ENCODE peak calls at places on chromosome 2, in five cellular contexts. R, C, P, F and N are unnamed samples.
A peak's percentile ranks its signal among the peaks of the same experiment; 100 is the strongest.

GRCh38 chr2:203718087-203718486 is 11.6 kb downstream of the CD28 start:
- DNase-seq in R (no peak), C (peak; percentile 36), P (no peak), F (no peak), N (no peak)

GRCh38 chr2:74536166-74536950 is 6.6 kb downstream of the HTRA2 start:
- DNase-seq in P (no peak), F (no peak), C (no peak), R (no peak), N (no peak)

GRCh38 chr2:218756599-218757377 is 25.2 kb upstream of the CYP27A1 start:
- DNase-seq in C (no peak), R (no peak), P (no peak), F (no peak), N (no peak)

GRCh38 chr2:109604597-109604996 is 9.2 kb downstream of the SEPTIN10 start:
- DNase-seq in R (peak; percentile 87), C (no peak), P (no peak), F (no peak), N (peak; percentile 53)

GRCh38 chr2:217045725-217046475 is 186.0 kb upstream of the TNP1 start:
- DNase-seq in R (no peak), C (no peak), F (no peak), P (no peak), N (no peak)

GRCh38 chr2:20665261-20666113 is 1.5 kb upstream of the GDF7 start:
- DNase-seq in F (no peak), C (no peak), P (peak; percentile 67), R (no peak), N (no peak)

GRCh38 chr2:75915851-75916634 is 205.3 kb upstream of the GCFC2 start:
- DNase-seq in F (no peak), C (no peak), R (no peak), P (no peak), N (no peak)

GRCh38 chr2:187233811-187234210 is 214.2 kb downstream of the CALCRL start:
- DNase-seq in R (no peak), F (no peak), C (no peak), P (no peak), N (no peak)

GRCh38 chr2:105487142-105488069 is 88.6 kb upstream of the FHL2 start:
- DNase-seq in C (no peak), F (no peak), P (no peak), R (no peak), N (no peak)

GRCh38 chr2:132465917-132466316 is 49.3 kb downstream of the GPR39 start:
- DNase-seq in P (no peak), C (no peak), R (no peak), F (no peak), N (no peak)

GRCh38 chr2:186984966-186985365 is 136.0 kb upstream of the ZSWIM2 start:
- DNase-seq in F (no peak), C (no peak), R (no peak), P (no peak), N (no peak)

GRCh38 chr2:209253544-209253943 is 170.3 kb upstream of the MAP2 start:
- DNase-seq in R (no peak), P (no peak), F (no peak), C (no peak), N (no peak)

GRCh38 chr2:152432206-152432653 is 97.3 kb downstream of the FMNL2 start:
- DNase-seq in P (no peak), C (no peak), F (peak; percentile 42), R (no peak), N (no peak)

GRCh38 chr2:47201224-47201623 is 46.1 kb upstream of the STPG4 start:
- DNase-seq in P (no peak), R (no peak), F (no peak), C (no peak), N (no peak)

GRCh38 chr2:37631292-37631691 is 40.1 kb downstream of the CDC42EP3 start:
- DNase-seq in R (no peak), C (no peak), F (no peak), P (no peak), N (no peak)

GRCh38 chr2:174931724-174932123 is 73.5 kb downstream of the CHN1 start:
- DNase-seq in F (no peak), R (no peak), P (no peak), C (no peak), N (no peak)

GRCh38 chr2:207473203-207473865 is 56.4 kb upstream of the CREB1 start:
- DNase-seq in C (peak; percentile 57), P (peak; percentile 51), F (peak; percentile 30), R (peak; percentile 29), N (peak; percentile 64)

GRCh38 chr2:227761734-227762476 is 16.2 kb downstream of the SCYGR8 start:
- DNase-seq in C (no peak), P (no peak), F (peak; percentile 62), R (no peak), N (no peak)

GRCh38 chr2:150484461-150484931 is 3.0 kb downstream of the RND3 start:
- DNase-seq in R (no peak), F (no peak), P (peak; percentile 30), C (no peak), N (no peak)

GRCh38 chr2:231886071-231886681 is 40.0 kb downstream of the NPPC start:
- DNase-seq in R (no peak), F (no peak), P (no peak), C (no peak), N (peak; percentile 11)

GRCh38 chr2:105872142-105872728 is 127.5 kb downstream of the NCK2 start:
- DNase-seq in R (no peak), P (no peak), C (no peak), F (no peak), N (no peak)

GRCh38 chr2:71670430-71670795 is 217.1 kb downstream of the DYSF start:
- DNase-seq in R (no peak), C (no peak), F (no peak), P (peak; percentile 11), N (no peak)

GRCh38 chr2:118112771-118113334 is 24.6 kb downstream of the INSIG2 start:
- DNase-seq in F (peak; percentile 52), P (no peak), R (peak; percentile 87), C (no peak), N (peak; percentile 56)
- TF ChIP-seq JUND in F (no peak), P (no peak), R (peak; percentile 83), C (peak; percentile 13), N (peak; percentile 55)

DNA sequence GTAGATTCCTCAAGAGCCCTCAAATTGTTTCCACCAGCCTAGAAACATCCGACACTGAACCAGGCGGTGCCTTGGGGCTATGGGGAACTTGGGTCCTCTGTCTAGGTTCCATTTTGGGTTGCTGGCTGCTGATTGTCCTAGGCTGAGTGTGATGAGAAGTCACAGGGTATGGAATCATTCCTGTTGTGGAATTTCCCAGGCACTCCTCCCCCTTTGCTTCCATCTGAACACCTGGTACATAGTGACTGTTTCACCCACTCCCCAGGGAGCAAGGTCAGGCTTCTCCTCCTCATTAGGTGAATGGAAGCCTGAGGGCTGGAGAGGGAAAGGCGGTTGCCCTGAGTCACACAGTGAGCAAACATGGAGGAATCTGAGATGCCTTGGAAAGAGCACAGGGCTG is 4.5 kb downstream of the KIF3C start:
- DNase-seq in R (no peak), P (no peak), C (no peak), F (peak; percentile 53), N (no peak)
- TF ChIP-seq JUND in R (no peak), P (no peak), C (no peak), F (no peak), N (no peak)

GRCh38 chr2:143068094-143068890 is 60.9 kb upstream of the ARHGAP15 start:
- DNase-seq in C (no peak), R (no peak), F (no peak), P (no peak), N (no peak)
- TF ChIP-seq JUND in C (no peak), R (no peak), F (no peak), P (no peak), N (no peak)

DNA sequence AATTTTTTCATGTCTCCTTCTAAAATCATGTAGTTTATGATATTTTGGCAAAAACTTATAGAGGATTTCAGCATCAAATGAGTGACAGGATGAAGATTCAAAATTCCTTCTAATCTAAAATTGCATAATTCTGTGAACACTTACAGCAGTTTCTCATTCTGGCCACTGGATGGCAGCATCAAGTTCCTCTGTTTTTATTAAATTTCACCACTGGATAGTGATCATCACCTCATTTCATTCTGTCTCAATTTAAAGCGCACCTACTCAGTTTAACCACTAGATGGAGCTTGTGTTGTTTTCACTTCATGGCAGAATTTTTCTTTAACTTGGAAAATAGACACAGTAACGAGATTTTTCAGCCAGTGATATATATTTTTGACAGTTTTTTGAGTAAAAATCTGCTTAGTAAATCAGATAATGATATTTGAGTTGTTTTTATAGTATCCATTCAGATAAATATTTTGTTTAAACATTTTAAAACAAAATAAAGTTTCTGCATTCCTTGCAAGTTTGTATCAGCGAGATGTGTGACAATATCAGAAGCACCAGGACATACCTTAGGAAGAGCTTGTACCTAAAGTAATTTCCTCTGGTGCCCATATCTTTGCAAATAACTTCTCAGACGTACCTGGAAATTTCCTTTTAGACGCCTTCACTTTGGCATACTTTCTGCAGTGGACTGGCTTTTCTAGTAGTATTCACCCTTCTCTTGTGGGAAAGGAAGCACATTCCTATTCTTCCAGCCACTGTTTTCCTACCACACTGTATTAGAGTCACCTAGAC is 94.7 kb upstream of the ARHGAP15 start:
- DNase-seq in R (peak; percentile 67), C (peak; percentile 81), F (peak; percentile 90), P (peak; percentile 57), N (peak; percentile 86)
- TF ChIP-seq JUND in R (no peak), C (no peak), F (no peak), P (no peak), N (no peak)

DNA sequence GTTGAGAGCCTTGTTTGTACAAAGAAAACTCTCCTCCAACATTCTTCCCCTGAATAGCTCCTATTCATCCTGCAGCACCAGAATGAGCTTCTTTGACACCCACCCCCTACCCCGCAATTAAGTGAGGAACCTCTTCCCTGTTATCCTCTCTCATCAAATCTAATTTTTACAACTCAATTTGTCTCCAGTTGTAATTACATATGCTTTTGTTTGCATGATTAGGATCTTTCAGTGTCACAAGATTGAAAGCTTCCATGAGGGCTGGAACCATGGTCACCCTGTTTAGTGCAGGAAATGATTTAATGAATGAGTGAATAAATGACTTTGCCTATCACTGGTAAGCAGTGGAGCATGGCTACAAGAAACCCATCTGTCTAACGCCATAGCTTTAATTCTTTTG is 334.6 kb upstream of the KLHL29 start:
- DNase-seq in R (no peak), F (no peak), C (no peak), P (peak; percentile 33), N (no peak)
- TF ChIP-seq JUND in R (no peak), F (no peak), C (no peak), P (no peak), N (no peak)

DNA sequence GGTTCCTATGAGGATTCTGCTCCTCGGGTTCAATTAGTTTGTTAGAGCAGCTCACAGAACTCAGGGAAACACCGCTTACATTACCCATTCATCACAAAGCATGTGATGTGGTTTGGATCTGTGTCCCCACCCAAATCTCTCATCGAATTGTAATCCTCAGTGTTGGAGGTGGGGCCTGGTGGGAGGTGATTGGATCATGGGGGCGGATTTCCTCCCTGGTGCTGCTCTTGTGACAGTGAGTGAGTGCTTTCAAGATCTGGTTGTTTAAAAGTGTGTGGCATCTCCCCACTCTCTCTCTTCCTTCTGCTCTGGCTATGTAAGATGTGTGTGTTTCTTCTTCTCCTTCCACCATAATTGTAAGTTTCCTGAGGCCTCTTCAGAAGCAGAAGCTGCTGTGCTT is 63.5 kb upstream of the AGPS start:
- DNase-seq in F (no peak), C (peak; percentile 48), P (no peak), R (no peak), N (no peak)
- TF ChIP-seq JUND in F (no peak), C (no peak), P (no peak), R (no peak), N (no peak)